ENCODE peak calls at places on chromosome 2, in five cellular contexts. N is tibial nerve, Q is ascending aorta, I is WERI-Rb-1, E is left ventricle myocardium inferior. J is an unnamed sample.

GRCh38 chr2:44189104-44189503 is 20.4 kb downstream of the PPM1B start:
- DNase-seq in Q (no peak), E (no peak), I (no peak), N (no peak), J (no peak)

GRCh38 chr2:27545348-27546141 is 37.3 kb upstream of the ZNF512 start:
- DNase-seq in E (no peak), N (no peak), I (no peak), Q (no peak), J (no peak)

GRCh38 chr2:168278424-168278888 is 31.1 kb upstream of the STK39 start:
- DNase-seq in Q (no peak), E (no peak), I (peak), N (no peak), J (peak)

GRCh38 chr2:43898958-43899346 is 60.2 kb downstream of the ABCG8 start:
- DNase-seq in E (no peak), I (no peak), Q (no peak), N (no peak), J (no peak)

GRCh38 chr2:179837408-179837807 is 24.0 kb downstream of the ZNF385B start:
- DNase-seq in I (no peak), Q (no peak), N (no peak), E (no peak), J (no peak)

GRCh38 chr2:172299741-172300140 is 127.6 kb upstream of the ITGA6 start:
- DNase-seq in E (no peak), I (no peak), Q (no peak), N (no peak), J (peak)

GRCh38 chr2:231335591-231335990 is 59.9 kb upstream of the B3GNT7 start:
- DNase-seq in N (no peak), Q (peak), E (no peak), I (no peak), J (no peak)

GRCh38 chr2:128390256-128390990 is 71.8 kb upstream of the HS6ST1 start:
- DNase-seq in I (no peak), E (no peak), N (no peak), Q (no peak), J (no peak)

GRCh38 chr2:145018502-145018901 is 498.6 kb upstream of the ZEB2 start:
- DNase-seq in I (no peak), N (no peak), E (no peak), Q (no peak), J (no peak)

GRCh38 chr2:190959911-190960788 is 53.8 kb downstream of the STAT1 start:
- DNase-seq in Q (no peak), I (no peak), E (no peak), N (no peak), J (no peak)

GRCh38 chr2:25524507-25524906 is 148.9 kb downstream of the DTNB start:
- DNase-seq in Q (no peak), I (no peak), N (no peak), E (no peak), J (no peak)

GRCh38 chr2:239548491-239548890 is 147.7 kb upstream of the HDAC4 start:
- DNase-seq in Q (no peak), I (no peak), E (no peak), N (no peak), J (no peak)

GRCh38 chr2:159290289-159290907 is 3.9 kb upstream of the WDSUB1 start:
- DNase-seq in E (no peak), Q (no peak), I (no peak), N (no peak), J (no peak)

GRCh38 chr2:237671466-237672173 is 44.2 kb downstream of the LRRFIP1 start:
- DNase-seq in N (no peak), I (no peak), Q (no peak), E (no peak), J (no peak)

GRCh38 chr2:20496069-20496468 is 49.2 kb downstream of the RHOB start:
- DNase-seq in N (no peak), E (no peak), I (no peak), Q (no peak), J (no peak)

GRCh38 chr2:224357098-224357901 is 44.6 kb downstream of the FAM124B start:
- DNase-seq in Q (peak), N (no peak), I (peak), E (no peak), J (peak)

GRCh38 chr2:229445501-229446294 is 174.6 kb upstream of the PID1 start:
- DNase-seq in I (no peak), E (peak), N (peak), Q (peak), J (no peak)

GRCh38 chr2:106284691-106285202 is 90.6 kb upstream of the UXS1 start:
- DNase-seq in E (no peak), N (no peak), I (no peak), Q (no peak), J (no peak)

GRCh38 chr2:146312899-146313298 is 1531.9 kb upstream of the ACVR2A start:
- DNase-seq in E (no peak), I (no peak), Q (no peak), N (no peak), J (no peak)
- TF ChIP-seq CTCF in E (peak), I (no peak), Q (no peak), N (peak), J (peak)

GRCh38 chr2:55958756-55959155 is 35.2 kb upstream of the EFEMP1 start:
- DNase-seq in I (no peak), Q (no peak), N (no peak), E (no peak), J (no peak)

GRCh38 chr2:55952415-55952814 is 28.8 kb upstream of the EFEMP1 start:
- DNase-seq in E (no peak), I (no peak), Q (no peak), N (no peak), J (no peak)

GRCh38 chr2:55951533-55951932 is 28.0 kb upstream of the EFEMP1 start:
- DNase-seq in Q (no peak), E (no peak), I (peak), N (no peak), J (no peak)

GRCh38 chr2:55957142-55957541 is 33.6 kb upstream of the EFEMP1 start:
- DNase-seq in N (no peak), Q (no peak), E (no peak), I (no peak), J (no peak)

DNA sequence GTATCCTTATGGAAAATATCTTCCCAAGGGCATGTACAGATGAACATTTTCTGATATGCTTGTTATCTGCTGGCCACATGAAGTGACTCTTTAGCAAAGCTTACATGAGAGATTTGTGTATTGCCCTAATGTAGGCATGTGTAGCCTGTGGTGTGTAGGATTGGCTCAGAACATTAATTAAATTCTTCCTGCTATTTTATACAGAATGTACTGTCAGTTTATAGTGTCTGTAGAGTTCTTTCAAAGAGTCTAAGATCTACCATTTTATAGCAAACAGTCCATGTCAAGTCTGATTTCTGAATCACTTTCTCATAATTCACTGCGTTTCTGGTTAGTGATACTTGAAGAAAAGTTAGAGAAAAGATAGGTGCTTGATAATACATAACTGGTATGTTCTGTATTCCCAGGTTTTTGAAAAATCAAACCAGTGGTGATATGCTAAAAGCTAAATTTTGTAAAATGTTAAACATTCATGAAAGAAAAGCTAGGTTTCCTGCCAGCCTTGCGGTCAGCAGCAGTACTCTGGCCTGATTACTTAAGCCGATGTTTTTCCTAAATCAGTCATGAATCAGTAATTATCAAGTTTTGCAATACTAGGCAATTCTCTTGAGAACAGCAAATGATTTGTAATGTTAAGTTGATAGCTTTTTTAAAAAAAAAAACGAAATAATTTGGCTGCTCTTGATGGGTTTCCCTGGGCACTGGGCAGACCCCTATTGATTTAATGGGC is 30.9 kb upstream of the EFEMP1 start:
- DNase-seq in N (no peak), E (no peak), I (no peak), Q (no peak), J (no peak)
- H3K4me3 ChIP-seq in N (no peak), E (no peak), I (no peak), Q (no peak), J (no peak)

DNA sequence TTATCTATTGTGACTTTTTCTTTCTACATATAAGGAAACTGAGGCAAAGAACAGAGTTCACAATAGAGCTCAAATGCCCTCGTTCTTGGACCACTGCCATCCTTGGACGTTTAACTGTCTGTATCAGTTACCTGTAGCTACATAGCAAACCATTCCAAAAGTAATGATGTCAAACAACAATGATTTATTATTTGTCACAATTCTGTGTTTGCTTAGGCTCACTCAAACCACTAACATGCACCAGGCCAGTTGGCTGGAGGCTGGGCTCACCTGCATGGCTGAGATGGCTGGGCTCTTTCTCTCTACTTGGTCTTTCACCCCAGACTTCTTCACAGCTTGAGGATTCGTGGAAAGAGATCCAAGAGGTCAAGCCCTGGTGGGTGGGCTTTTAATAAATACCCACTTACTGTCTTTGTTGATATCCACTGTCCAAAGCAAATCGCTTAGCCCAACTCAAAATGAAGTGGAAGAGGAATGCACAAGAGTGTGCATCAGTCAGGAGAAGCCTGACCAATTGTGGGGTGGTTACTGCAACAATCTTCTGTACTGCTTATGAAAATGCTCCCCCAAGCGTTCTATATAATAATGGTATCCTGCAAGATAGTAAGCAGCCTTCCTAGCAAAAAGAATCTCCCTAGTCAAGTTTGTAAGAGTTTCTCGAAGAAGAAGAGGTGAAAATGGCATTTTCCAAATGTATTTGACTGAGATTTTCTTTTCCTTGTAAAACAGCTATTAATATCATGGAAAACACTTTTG is 163.5 kb upstream of the NT5C1B start:
- DNase-seq in N (no peak), I (no peak), E (no peak), Q (no peak), J (no peak)
- TF ChIP-seq CTCF in N (no peak), I (no peak), E (no peak), Q (no peak), J (no peak)

GRCh38 chr2:222423632-222424280 is 587 bp upstream of the SGPP2 start:
- DNase-seq in I (no peak), Q (no peak), N (no peak), E (no peak), J (no peak)
- H3K4me3 ChIP-seq in I (peak), Q (peak), N (no peak), E (peak), J (peak)

GRCh38 chr2:33597026-33597425 is 2.1 kb downstream of the FAM98A start:
- DNase-seq in Q (no peak), I (no peak), E (no peak), N (no peak), J (no peak)
- TF ChIP-seq CTCF in Q (no peak), I (no peak), E (no peak), N (no peak), J (no peak)

GRCh38 chr2:71722286-71722685 is 268.9 kb downstream of the DYSF start:
- DNase-seq in N (no peak), Q (peak), E (no peak), I (no peak), J (no peak)

GRCh38 chr2:71720596-71721361 is 267.4 kb downstream of the DYSF start:
- DNase-seq in Q (no peak), E (no peak), I (no peak), N (no peak), J (no peak)

GRCh38 chr2:71720283-71720560 is 266.9 kb downstream of the DYSF start:
- DNase-seq in I (no peak), N (no peak), E (no peak), Q (no peak), J (no peak)

GRCh38 chr2:71721669-71722068 is 268.3 kb downstream of the DYSF start:
- DNase-seq in N (no peak), Q (peak), I (no peak), E (no peak), J (no peak)

GRCh38 chr2:71721362-71721665 is 268.0 kb downstream of the DYSF start:
- DNase-seq in E (no peak), I (no peak), N (no peak), Q (peak), J (no peak)
- H3K4me3 ChIP-seq in E (no peak), I (no peak), N (no peak), Q (no peak), J (no peak)

DNA sequence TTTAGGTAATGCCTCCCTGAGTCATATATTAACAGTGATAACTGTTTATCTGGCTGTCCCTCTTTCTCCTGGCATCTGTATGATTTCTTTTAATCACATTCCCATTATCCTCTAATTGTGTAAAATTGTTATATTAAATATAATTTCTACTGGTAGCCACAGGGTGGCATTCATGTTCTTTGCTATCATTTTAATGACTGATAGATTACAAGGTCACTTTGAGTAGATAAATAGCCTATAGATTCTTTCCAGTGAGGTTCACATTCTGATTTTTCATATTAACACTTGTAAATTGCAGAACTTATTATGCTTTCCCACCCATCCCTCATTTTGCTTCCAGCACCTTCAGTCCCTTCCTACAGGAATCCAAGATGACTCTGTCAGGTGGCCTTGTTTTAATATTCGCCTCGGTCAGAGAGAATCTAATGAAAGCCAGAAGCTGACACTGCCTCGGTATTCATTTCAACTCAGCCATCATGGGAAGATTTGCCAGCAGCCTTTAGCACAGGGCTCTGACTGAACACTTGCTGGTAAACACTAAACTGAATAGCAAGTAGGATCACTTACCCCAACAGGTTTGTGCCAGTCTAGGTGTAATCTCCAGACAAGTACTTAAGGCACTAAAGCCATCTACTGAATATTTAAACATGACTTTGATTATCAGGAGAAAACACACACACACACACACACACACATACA is 101.2 kb upstream of the FSHR start:
- DNase-seq in I (no peak), Q (no peak), E (no peak), N (no peak), J (no peak)
- TF ChIP-seq CTCF in I (no peak), Q (no peak), E (peak), N (no peak), J (peak)

GRCh38 chr2:177237932-177238331 is 25.3 kb downstream of the HNRNPA3 start:
- DNase-seq in I (no peak), E (no peak), N (no peak), Q (no peak), J (no peak)

GRCh38 chr2:177242136-177242987 is 22.2 kb downstream of the NFE2L2 start:
- DNase-seq in I (no peak), Q (no peak), N (no peak), E (no peak), J (peak)

GRCh38 chr2:177239053-177239452 is 25.5 kb downstream of the NFE2L2 start:
- DNase-seq in Q (no peak), N (no peak), I (no peak), E (no peak), J (no peak)

GRCh38 chr2:177241771-177242135 is 22.8 kb downstream of the NFE2L2 start:
- DNase-seq in Q (no peak), E (no peak), I (no peak), N (no peak), J (no peak)

DNA sequence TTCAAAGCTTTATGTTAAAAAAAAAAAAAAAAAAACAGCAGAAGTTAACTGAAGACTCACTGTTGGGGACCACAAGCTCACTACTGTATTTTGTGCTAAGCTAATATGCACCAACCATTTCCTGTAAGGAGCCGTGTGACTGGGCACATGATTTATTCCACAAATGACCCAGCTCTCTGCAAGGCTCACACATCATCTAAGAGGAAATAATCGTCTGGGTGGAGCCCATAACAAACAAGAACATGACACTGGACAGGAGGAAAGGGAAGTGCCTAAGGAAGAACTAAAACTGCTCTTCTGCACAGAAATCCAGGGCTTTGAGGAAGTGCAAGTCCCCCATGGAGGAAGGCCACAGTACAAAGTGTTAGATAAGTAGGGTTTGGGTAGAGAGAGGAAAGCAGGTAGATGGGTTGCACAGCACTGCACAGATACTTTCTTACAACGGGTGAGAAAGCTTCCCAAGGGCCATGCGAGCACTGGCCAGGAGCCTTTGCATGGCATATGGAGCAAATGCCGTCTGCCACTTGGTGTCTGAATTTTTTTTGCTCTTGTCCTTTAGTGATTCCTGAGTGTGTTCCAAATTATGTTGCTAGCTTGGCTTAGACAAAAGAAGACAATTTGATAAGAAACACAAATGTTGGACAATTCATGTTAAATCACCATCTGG is 24.5 kb downstream of the NFE2L2 start:
- DNase-seq in Q (no peak), N (no peak), E (no peak), I (no peak), J (peak)
- H3K4me3 ChIP-seq in Q (no peak), N (peak), E (peak), I (no peak), J (no peak)

J was measured in LNCaP clone FGC.